ENCODE peak calls at places on chromosomes 16 and 17, in four cellular contexts. B is upper lobe of left lung, I is uterus, G is IMR-90. M is an unnamed sample. For H3K27me3, the result is how much of the 10 kb centered on the place peaks cover.

GRCh38 chr17:59706900-59707181 is 389 bp downstream of the PTRH2 start:
- DNase-seq in B (no peak), I (no peak), G (no peak), M (no peak)

GRCh38 chr16:68227183-68227793 is 8.6 kb downstream of the ESRP2 start:
- DNase-seq in B (no peak), I (no peak), G (no peak), M (no peak)

GRCh38 chr16:54421220-54421619 is 134.6 kb upstream of the IRX3 start:
- DNase-seq in B (no peak), I (no peak), G (no peak), M (no peak)

GRCh38 chr16:23519282-23519681 is 9.0 kb upstream of the GGA2 start:
- DNase-seq in B (no peak), I (no peak), G (no peak), M (no peak)

GRCh38 chr17:58615768-58616659 is 75.8 kb downstream of the TEX14 start:
- DNase-seq in B (no peak), I (no peak), G (no peak), M (no peak)

GRCh38 chr17:78592991-78593329 is 15.8 kb upstream of the DNAH17 start:
- DNase-seq in B (no peak), I (no peak), G (no peak), M (no peak)

GRCh38 chr17:57671546-57672204 is 73.4 kb downstream of the CCDC182 start:
- DNase-seq in B (peak), I (peak), G (peak), M (peak)

GRCh38 chr17:61399131-61400057 is at the start of gene TBX2:
- DNase-seq in B (peak), I (peak), G (peak), M (peak)

GRCh38 chr16:26027060-26027459 is 335.3 kb downstream of the HS3ST4 start:
- DNase-seq in B (no peak), I (no peak), G (no peak), M (no peak)

DNA sequence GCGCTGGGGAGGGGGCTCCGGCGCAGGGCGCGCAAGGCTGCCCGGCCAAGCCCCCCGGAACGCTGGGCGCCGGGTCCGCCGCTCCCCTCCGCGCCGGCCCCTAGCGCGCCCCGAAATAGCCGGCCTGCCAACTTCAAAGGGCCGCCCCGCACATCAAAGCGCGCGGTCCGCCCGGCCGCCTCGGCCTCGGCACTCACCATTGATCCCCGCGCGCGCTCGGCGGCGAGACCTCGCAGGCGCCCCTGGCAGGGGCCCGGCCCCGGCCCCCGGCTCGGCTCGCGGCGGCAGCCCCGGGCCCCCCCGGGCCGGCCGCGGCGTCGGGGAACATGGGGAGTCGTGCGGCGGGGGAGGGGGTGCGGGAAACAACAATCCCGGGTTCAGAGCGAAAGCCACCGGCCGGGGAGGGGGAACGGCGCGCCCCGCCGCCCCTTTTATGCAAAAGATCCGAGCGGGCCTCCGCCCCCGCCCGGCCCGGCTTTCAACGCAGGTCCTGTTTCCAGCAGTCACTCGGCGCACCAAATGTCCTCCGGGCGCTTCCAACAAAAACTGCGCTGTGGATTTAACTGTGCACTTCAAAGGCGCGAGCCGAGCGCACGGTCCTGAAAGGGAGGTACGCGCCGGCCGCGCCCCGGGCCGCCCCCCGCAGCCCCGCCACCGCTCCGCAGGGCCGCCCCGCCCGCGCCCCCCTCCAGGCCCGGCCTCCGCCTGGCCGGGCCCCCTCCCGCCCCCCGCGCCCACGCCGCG is 648 bp downstream of the AXIN2 start:
- DNase-seq in B (peak), I (peak), G (peak), M (peak)
- H3K4me3 ChIP-seq in B (no peak), I (peak), G (peak), M (peak)

DNA sequence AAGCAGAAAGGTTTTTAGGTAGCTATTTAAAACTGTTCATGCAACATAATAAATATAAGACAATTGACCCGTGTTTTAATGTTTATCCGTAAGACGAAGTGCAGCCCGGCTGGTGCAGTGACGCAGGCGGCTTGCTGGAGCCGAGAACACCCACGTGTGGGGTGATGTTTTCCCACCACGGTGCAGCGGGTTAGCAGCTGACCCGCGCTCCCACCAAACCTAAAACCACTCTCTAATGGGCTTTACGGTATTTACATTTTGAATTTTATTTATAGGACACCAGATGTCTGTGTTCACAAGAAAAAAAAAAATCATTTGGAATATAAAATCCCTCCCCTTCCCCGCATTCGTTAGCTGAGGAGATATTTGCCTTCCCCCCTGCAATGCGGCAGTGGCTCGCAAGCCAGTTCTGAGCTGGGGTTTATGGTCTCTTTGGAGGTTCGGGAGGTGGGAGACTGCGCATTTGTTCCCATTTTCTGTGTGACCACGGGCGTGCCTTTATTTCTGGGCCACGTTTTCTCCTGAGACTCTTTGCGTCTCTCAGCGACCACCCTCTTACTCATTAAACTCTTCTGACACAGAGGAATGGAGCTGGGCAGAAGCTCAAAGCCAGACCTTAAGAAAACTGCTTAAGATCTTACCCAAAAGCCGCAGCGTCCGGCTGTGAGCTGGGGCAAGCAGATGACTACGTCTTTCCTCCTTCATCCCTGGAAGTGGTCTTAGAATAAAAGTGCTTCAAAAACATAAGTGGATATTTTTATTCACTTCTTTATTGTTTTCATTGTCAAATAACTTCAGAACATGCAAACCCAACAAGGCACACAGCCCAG is 301.1 kb downstream of the IRF8 start:
- DNase-seq in B (no peak), I (no peak), G (peak), M (no peak)
- H3K27me3 ChIP-seq in B (under half), I (under half), G (under half), M (under half)

GRCh38 chr17:79848370-79848766 is 9.1 kb upstream of the CBX4 start:
- DNase-seq in B (no peak), I (no peak), G (no peak), M (no peak)
- H3K4me3 ChIP-seq in B (no peak), I (no peak), G (no peak), M (no peak)

GRCh38 chr17:50563095-50563511 is 2.6 kb downstream of the CACNA1G start:
- DNase-seq in B (no peak), I (no peak), G (no peak), M (no peak)

GRCh38 chr17:50565559-50566350 is 5.2 kb downstream of the CACNA1G start:
- DNase-seq in B (no peak), I (no peak), G (peak), M (no peak)

GRCh38 chr17:50561796-50562195 is 1.3 kb downstream of the CACNA1G start:
- DNase-seq in B (no peak), I (no peak), G (no peak), M (no peak)

GRCh38 chr17:50562266-50563094 is 2.0 kb downstream of the CACNA1G start:
- DNase-seq in B (no peak), I (no peak), G (no peak), M (no peak)

DNA sequence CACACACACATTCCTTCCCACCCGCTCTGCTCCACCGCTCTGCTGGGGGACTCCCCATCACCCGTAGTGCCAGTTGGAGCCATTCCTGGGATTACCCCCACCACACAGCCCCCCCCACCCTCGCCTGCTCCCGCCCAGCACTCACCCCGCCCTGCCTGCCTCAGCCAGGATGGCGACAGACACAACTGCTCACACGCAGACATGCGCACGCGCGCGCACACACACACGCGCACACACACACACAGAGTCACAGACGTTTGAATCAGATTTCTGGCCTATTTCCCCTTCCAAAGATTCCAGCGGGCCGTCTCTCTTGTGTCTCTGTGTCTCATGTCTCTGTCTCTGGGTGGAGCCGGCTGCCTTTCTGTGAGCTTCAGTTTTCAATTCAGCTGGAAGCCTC is 4.4 kb downstream of the CACNA1G start:
- DNase-seq in B (no peak), I (peak), G (peak), M (no peak)
- H3K27me3 ChIP-seq in B (under half), I (under half), G (half or more), M (half or more)

GRCh38 chr16:28935924-28936783 is 4.4 kb downstream of the CD19 start:
- DNase-seq in B (peak), I (peak), G (peak), M (no peak)
- H3K4me3 ChIP-seq in B (peak), I (no peak), G (no peak), M (no peak)

GRCh38 chr16:85992779-85993178 is 93.8 kb downstream of the IRF8 start:
- DNase-seq in B (no peak), I (no peak), G (no peak), M (no peak)

GRCh38 chr16:85991856-85992255 is 92.9 kb downstream of the IRF8 start:
- DNase-seq in B (no peak), I (no peak), G (no peak), M (no peak)

GRCh38 chr16:85989863-85990643 is 91.1 kb downstream of the IRF8 start:
- DNase-seq in B (no peak), I (no peak), G (no peak), M (no peak)

GRCh38 chr16:85990861-85991301 is 91.9 kb downstream of the IRF8 start:
- DNase-seq in B (no peak), I (no peak), G (no peak), M (no peak)

DNA sequence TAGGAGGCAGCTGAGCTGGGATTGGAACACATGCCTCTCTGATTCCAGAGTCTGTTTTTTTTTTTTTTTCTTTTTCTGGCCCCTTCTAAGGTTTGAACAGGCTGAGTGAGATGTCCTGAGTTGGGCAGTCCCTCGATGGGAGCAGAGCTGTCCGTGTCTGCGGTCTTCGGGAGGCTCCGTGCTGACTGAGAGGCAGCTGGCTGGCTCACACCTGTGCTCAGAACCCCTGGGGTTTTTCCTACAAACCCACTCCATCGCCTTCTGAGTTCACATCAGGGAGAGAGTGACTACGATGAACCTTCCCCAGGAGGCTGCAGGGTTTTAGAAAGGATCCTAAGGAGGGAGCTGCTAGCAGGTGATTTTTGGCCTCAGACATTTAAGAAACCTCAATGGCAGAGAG is 92.5 kb downstream of the IRF8 start:
- DNase-seq in B (no peak), I (no peak), G (no peak), M (no peak)
- H3K27me3 ChIP-seq in B (under half), I (under half), G (half or more), M (under half)

GRCh38 chr16:89396156-89396555 is 94.2 kb downstream of the ANKRD11 start:
- DNase-seq in B (no peak), I (no peak), G (no peak), M (no peak)

GRCh38 chr16:89393731-89394406 is 96.5 kb downstream of the ANKRD11 start:
- DNase-seq in B (peak), I (no peak), G (no peak), M (no peak)

GRCh38 chr16:89397331-89397861 is 93.0 kb downstream of the ANKRD11 start:
- DNase-seq in B (no peak), I (no peak), G (no peak), M (no peak)

GRCh38 chr16:89395150-89396142 is 94.9 kb downstream of the ANKRD11 start:
- DNase-seq in B (peak), I (peak), G (peak), M (peak)

GRCh38 chr16:89392881-89393730 is 97.3 kb downstream of the ANKRD11 start:
- DNase-seq in B (no peak), I (no peak), G (no peak), M (no peak)
- H3K4me3 ChIP-seq in B (no peak), I (no peak), G (no peak), M (no peak)

DNA sequence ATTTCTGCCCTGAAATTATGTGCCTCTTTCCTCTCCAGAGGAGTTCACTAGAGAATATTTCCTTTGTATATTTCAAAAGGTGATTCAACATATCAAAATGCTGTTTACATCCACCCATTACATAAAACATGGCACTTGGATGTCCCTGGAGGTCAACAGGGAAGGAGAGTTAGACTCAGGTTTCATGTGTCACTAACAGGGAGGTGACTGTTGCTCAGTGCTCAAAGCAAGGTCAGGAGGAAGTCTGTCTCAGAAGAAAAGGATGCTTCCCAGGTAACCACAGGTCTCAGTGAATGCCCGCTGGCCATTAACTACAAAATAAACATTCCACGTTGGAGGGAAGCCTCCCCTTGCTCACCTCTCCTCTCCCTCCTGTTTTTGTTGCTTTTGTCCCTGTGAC is 198.6 kb downstream of the AXIN2 start:
- DNase-seq in B (no peak), I (no peak), G (peak), M (peak)
- H3K27me3 ChIP-seq in B (under half), I (under half), G (under half), M (under half)